ENCODE peak calls at places on chromosomes 13 and 19, in nine cellular contexts. M is cardiac fibroblast, P is GM04503, R is keratinocyte, Z is GDM1, B is NCI-H2227 treated with DMSO at 0.1 percent for 48 hours, E is heart left ventricle, T is GM10248, F is tibial artery. J is an unnamed sample.

GRCh38 chr19:40217921-40218890 is at the start of gene TTC9B:
- DNase-seq in F (no peak), T (peak; percentile 67), M (no peak), P (no peak), E (peak; percentile 64), B (peak; percentile 87), Z (no peak), R (no peak), J (no peak)

GRCh38 chr19:40266111-40266510 is 19.0 kb downstream of the AKT2 start:
- DNase-seq in M (no peak), E (peak; percentile 78), P (no peak), Z (no peak), F (no peak), T (no peak), R (no peak), B (no peak), J (no peak)

GRCh38 chr19:38736413-38737280 is 7.6 kb downstream of the CAPN12 start:
- DNase-seq in E (no peak), Z (no peak), F (no peak), T (peak; percentile 91), B (peak; percentile 75), M (no peak), R (no peak), P (no peak), J (no peak)

GRCh38 chr13:96958286-96958891 is 35.9 kb downstream of the OXGR1 start:
- DNase-seq in T (no peak), Z (no peak), R (no peak), E (no peak), M (peak; percentile 68), P (no peak), B (no peak), F (no peak), J (peak; percentile 38)

GRCh38 chr13:46097015-46097414 is 7.8 kb downstream of the CPB2 start:
- DNase-seq in E (no peak), B (no peak), T (no peak), M (peak; percentile 2), R (no peak), Z (no peak), P (no peak), F (no peak), J (no peak)

GRCh38 chr13:46075811-46076210 is 23.3 kb upstream of the ZC3H13 start:
- DNase-seq in P (no peak), E (no peak), R (no peak), Z (no peak), B (no peak), M (no peak), F (no peak), T (no peak), J (no peak)

GRCh38 chr13:110819203-110820014 is 95.5 kb downstream of the ANKRD10 start:
- DNase-seq in B (no peak), R (peak; percentile 7), T (peak; percentile 90), Z (peak; percentile 72), M (peak; percentile 77), F (peak; percentile 76), P (no peak), E (peak; percentile 89), J (peak; percentile 74)

GRCh38 chr19:44984005-44984404 is 17.3 kb upstream of the RELB start:
- DNase-seq in T (no peak), M (no peak), B (no peak), Z (no peak), E (no peak), P (no peak), R (no peak), F (no peak), J (no peak)

GRCh38 chr13:99955107-99955746 is 16.3 kb downstream of the ZIC5 start:
- DNase-seq in T (no peak), R (no peak), M (no peak), P (no peak), E (no peak), B (no peak), F (no peak), Z (no peak), J (no peak)

GRCh38 chr13:30334663-30335386 is 27.5 kb upstream of the KATNAL1 start:
- DNase-seq in T (peak; percentile 35), P (no peak), M (peak; percentile 62), F (no peak), R (no peak), E (no peak), B (no peak), Z (no peak), J (peak; percentile 37)

GRCh38 chr13:98444381-98444780 is 132.5 kb downstream of the STK24 start:
- DNase-seq in F (no peak), B (no peak), T (no peak), P (no peak), M (no peak), Z (no peak), E (no peak), R (no peak), J (no peak)

GRCh38 chr19:24140099-24140498 is 53.1 kb downstream of the ZNF254 start:
- DNase-seq in Z (no peak), R (no peak), P (peak; percentile 25), M (peak; percentile 97), B (no peak), F (no peak), T (no peak), E (no peak), J (peak; percentile 24)

GRCh38 chr13:77386880-77387606 is 60.1 kb upstream of the MYCBP2 start:
- DNase-seq in T (peak; percentile 28), P (peak; percentile 90), Z (peak; percentile 40), F (peak; percentile 86), E (no peak), B (no peak), R (no peak), M (peak; percentile 86), J (no peak)